ENCODE peak calls at places on chromosomes 5 and 9, in ten cellular contexts. W is CD8-positive, alpha-beta T cell; D is NCI-H524 treated with DMSO at 0.1 percent for 48 hours; J is cardiac muscle cell; L is activated CD4-positive, alpha-beta T cell treated with anti-CD3 and anti-CD28 coated beads, Interleukin-2, amount 10 ng/mL, durations not matched to agents 7 days and 5 days; O is NCI-H774; V is endothelial cell; E is T-helper 2 cell; Z is T-cell; X is GM06990. T is an unnamed sample.

GRCh38 chr9:125356032-125356431 is 94.4 kb downstream of the GAPVD1 start:
- DNase-seq in W (no peak), D (no peak), J (no peak), L (no peak), O (no peak), V (no peak), E (no peak), Z (no peak), X (no peak), T (no peak)

GRCh38 chr5:140785905-140786686 is at the start of gene PCDHA1:
- DNase-seq in W (no peak), D (no peak), J (no peak), L (no peak), O (no peak), V (no peak), E (no peak), Z (no peak), X (no peak), T (no peak)

GRCh38 chr9:3931996-3932906 is 367.6 kb downstream of the GLIS3 start:
- DNase-seq in W (no peak), D (no peak), J (peak), L (no peak), O (no peak), V (no peak), E (no peak), Z (no peak), X (no peak), T (no peak)

GRCh38 chr9:109115931-109116541 is 3.7 kb downstream of the TMEM245 start:
- DNase-seq in W (no peak), D (no peak), J (peak), L (no peak), O (no peak), V (no peak), E (no peak), Z (no peak), X (no peak), T (no peak)

GRCh38 chr9:75775173-75775572 is 115.3 kb upstream of the PCSK5 start:
- DNase-seq in W (no peak), D (no peak), J (no peak), L (no peak), O (no peak), V (no peak), E (no peak), Z (no peak), X (no peak), T (no peak)

GRCh38 chr5:176611435-176611834 is 1.5 kb upstream of the GPRIN1 start:
- DNase-seq in W (peak), D (no peak), J (peak), L (peak), O (no peak), V (peak), E (no peak), Z (peak), X (no peak), T (peak)

GRCh38 chr9:504921-505821 is 290.5 kb downstream of the DOCK8 start:
- DNase-seq in W (no peak), D (no peak), J (peak), L (peak), O (no peak), V (peak), E (no peak), Z (no peak), X (peak), T (no peak)

GRCh38 chr9:136122425-136123383 is 4.0 kb upstream of the TMEM250 start:
- DNase-seq in W (peak), D (no peak), J (peak), L (peak), O (peak), V (peak), E (peak), Z (peak), X (peak), T (peak)

GRCh38 chr9:15160673-15161072 is 146.3 kb downstream of the TTC39B start:
- DNase-seq in W (no peak), D (no peak), J (no peak), L (no peak), O (no peak), V (no peak), E (no peak), Z (no peak), X (no peak), T (no peak)

GRCh38 chr5:56148453-56148971 is 84.6 kb downstream of the ANKRD55 start:
- DNase-seq in W (no peak), D (peak), J (no peak), L (peak), O (peak), V (no peak), E (no peak), Z (peak), X (peak), T (no peak)

GRCh38 chr5:78979899-78980298 is 5.2 kb downstream of the ARSB start:
- DNase-seq in W (no peak), D (no peak), J (no peak), L (no peak), O (no peak), V (no peak), E (no peak), Z (no peak), X (no peak), T (peak)

GRCh38 chr5:123708074-123708806 is 196.3 kb downstream of the CSNK1G3 start:
- DNase-seq in W (no peak), D (no peak), J (peak), L (no peak), O (no peak), V (no peak), E (no peak), Z (no peak), X (no peak), T (no peak)